ENCODE peak calls at places on chromosomes 16 and 17, in seven cellular contexts. W is heart right ventricle, A is prostate gland, C is fibroblast of lung, V is kidney, L is spleen, R is tibial nerve. P is an unnamed sample.

GRCh38 chr17:73067075-73067474 is 25.4 kb downstream of the SLC39A11 start:
- DNase-seq in R (no peak), A (no peak), L (no peak), V (no peak), W (no peak), C (no peak), P (no peak)

GRCh38 chr16:66150691-66151090 is 215.8 kb upstream of the CDH5 start:
- DNase-seq in W (no peak), V (no peak), R (no peak), L (no peak), A (no peak), C (peak), P (peak)

GRCh38 chr17:71188811-71189492 is 931.9 kb upstream of the SOX9 start:
- DNase-seq in R (no peak), V (no peak), C (peak), W (no peak), A (no peak), L (no peak), P (no peak)

GRCh38 chr17:57880086-57880456 is 30.2 kb upstream of the MRPS23 start:
- DNase-seq in L (no peak), W (no peak), V (no peak), A (no peak), R (no peak), C (no peak), P (no peak)

GRCh38 chr17:31696703-31697325 is 162.2 kb downstream of the COPRS start:
- DNase-seq in V (no peak), W (no peak), C (no peak), R (no peak), L (no peak), A (no peak), P (no peak)

GRCh38 chr16:21028728-21029127 is 121.9 kb downstream of the DNAH3 start:
- DNase-seq in A (no peak), C (no peak), L (no peak), V (no peak), R (no peak), W (no peak), P (no peak)

GRCh38 chr17:37676115-37676925 is 33.1 kb upstream of the DDX52 start:
- DNase-seq in C (no peak), A (no peak), V (no peak), R (no peak), L (no peak), W (no peak), P (no peak)

GRCh38 chr17:8479431-8479947 is 43.8 kb downstream of the NDEL1 start:
- DNase-seq in R (peak), W (peak), V (no peak), A (no peak), L (no peak), C (peak), P (peak)

GRCh38 chr16:528111-529011 is 849 bp downstream of the CAPN15 start:
- DNase-seq in L (peak), C (peak), R (no peak), A (no peak), V (no peak), W (no peak), P (no peak)

DNA sequence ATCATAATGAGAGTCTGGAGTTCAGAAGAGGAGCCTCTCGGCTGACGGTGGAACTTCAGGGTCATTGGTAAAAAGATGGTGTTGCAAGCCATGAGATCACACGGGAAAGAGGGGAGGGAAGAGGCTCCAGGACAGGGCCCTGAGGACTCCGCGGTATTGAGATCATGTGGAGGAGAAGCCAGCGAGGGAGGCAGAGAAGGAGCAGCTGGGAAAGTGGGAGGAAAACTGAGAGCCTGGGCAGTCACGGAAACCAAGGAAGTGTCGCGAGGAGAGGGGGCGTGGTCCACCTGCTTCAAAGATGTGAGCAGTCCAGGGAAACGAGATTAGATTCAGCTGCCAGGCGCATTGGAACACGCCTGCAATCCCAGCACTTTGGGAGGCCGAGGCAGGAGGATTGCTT is 27.7 kb upstream of the SBK1 start:
- DNase-seq in C (no peak), W (no peak), V (no peak), L (no peak), A (no peak), R (no peak), P (peak)
- TF ChIP-seq CTCF in C (no peak), W (no peak), V (no peak), L (no peak), A (no peak), R (no peak), P (no peak)

GRCh38 chr16:54068212-54068611 is 218.4 kb downstream of the IRX3 start:
- DNase-seq in L (no peak), C (no peak), A (no peak), W (no peak), R (no peak), V (no peak), P (no peak)

GRCh38 chr16:54069601-54070239 is 216.9 kb downstream of the IRX3 start:
- DNase-seq in W (no peak), C (no peak), A (no peak), L (no peak), V (no peak), R (no peak), P (no peak)

GRCh38 chr16:54067317-54068065 is 219.1 kb downstream of the IRX3 start:
- DNase-seq in W (no peak), V (no peak), L (no peak), C (peak), A (no peak), R (no peak), P (no peak)

GRCh38 chr16:54063374-54063773 is 223.2 kb downstream of the IRX3 start:
- DNase-seq in C (no peak), L (no peak), A (no peak), W (no peak), R (no peak), V (no peak), P (no peak)

DNA sequence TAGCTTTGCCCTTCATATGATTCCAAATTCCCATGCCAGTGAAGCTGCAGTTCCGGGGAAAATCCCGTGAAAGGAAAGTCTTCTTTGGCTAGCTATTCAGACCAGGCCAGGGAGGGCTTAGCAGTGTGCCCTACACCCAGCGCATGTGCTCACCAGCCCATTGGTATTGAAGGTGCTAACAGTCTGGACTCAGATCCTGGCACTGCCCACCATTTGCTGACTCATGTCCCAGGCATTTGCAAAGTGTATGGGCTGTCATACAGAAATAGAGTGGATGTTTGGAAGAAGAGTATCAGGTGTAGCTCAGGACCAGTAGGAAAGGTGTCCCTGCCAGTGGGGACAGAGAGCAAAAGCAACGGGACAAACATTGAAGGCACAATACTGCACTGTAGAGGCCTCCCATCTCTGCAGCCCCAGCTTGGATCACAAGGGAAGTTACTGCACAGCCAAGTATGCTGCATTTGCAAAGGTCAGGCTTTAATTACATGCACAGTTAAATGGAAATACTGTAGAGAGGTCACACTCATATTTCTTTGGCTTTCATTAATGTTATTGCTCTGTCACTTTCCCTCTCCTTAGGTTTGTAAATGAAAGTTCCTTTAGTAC is 220.0 kb downstream of the IRX3 start:
- DNase-seq in C (no peak), R (no peak), V (no peak), W (peak), A (no peak), L (no peak), P (peak)
- H3K4me3 ChIP-seq in C (no peak), R (no peak), V (no peak), W (no peak), A (no peak), L (no peak), P (no peak)

GRCh38 chr16:3001316-3001715 is 11.4 kb upstream of the CLDN9 start:
- DNase-seq in A (no peak), R (no peak), W (no peak), C (no peak), L (no peak), V (no peak), P (no peak)
- TF ChIP-seq CTCF in A (no peak), R (no peak), W (no peak), C (no peak), L (no peak), V (no peak), P (no peak)

GRCh38 chr16:75263291-75263962 is 12.0 kb upstream of the BCAR1 start:
- DNase-seq in L (no peak), A (no peak), R (no peak), W (no peak), V (no peak), C (no peak), P (no peak)
- H3K4me3 ChIP-seq in L (no peak), A (no peak), R (no peak), W (peak), V (peak), C (peak), P (peak)

DNA sequence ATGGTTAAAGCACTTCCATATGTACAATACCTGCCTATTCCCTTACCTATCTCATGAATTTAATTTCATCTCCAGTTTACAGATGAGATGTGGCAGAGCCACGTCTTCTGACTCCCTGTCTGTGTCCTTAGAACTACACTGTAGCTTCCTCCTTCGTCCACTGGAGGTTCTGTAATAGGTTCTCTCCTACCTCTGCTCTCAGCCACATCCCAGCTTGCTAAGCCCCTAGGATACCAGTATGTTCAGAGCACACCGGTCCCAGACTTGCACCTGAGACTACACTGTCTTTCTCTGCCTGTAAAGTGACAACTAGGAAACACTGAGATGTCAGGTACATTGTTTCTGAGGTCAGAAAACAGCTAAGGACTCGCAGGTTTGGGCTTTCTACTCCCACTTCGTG is 3.8 kb upstream of the RASL10B start:
- DNase-seq in R (no peak), W (no peak), V (no peak), C (no peak), L (no peak), A (no peak), P (no peak)
- TF ChIP-seq CTCF in R (no peak), W (no peak), V (no peak), C (no peak), L (no peak), A (no peak), P (no peak)

DNA sequence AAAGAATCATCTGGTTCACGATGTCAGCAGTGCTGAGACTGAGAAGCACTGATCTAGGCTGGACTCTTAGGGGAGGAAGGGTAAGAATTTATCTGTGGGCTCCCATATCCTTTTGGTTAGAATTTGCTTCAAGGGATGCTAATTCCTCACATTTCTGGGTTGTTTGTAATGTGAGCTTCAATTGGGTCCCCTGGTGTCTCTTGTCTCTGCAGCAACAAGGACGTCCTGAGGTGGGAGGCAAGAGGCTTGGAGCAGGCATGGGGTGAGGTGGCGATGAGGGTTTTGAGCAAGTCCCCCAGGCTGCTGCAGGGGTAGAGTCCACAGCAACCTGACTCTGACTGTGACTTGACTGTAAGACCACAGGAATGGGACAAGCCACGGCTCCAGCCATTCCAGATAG is 213.8 kb upstream of the NLRP1 start:
- DNase-seq in R (no peak), C (no peak), A (no peak), V (no peak), L (no peak), W (no peak), P (no peak)
- H3K4me3 ChIP-seq in R (no peak), C (no peak), A (no peak), V (no peak), L (no peak), W (no peak), P (no peak)

GRCh38 chr16:57609541-57610401 is 18.7 kb upstream of the ADGRG1 start:
- DNase-seq in L (peak), A (no peak), R (no peak), V (peak), C (peak), W (no peak), P (no peak)
- TF ChIP-seq CTCF in L (no peak), A (peak), R (no peak), V (no peak), C (no peak), W (no peak), P (no peak)

GRCh38 chr16:88681084-88681680 is 5.1 kb downstream of the SNAI3 start:
- DNase-seq in L (peak), C (no peak), A (no peak), R (no peak), W (no peak), V (peak), P (no peak)

GRCh38 chr16:88678224-88678979 is 7.9 kb downstream of the SNAI3 start:
- DNase-seq in L (peak), A (no peak), R (no peak), C (no peak), W (no peak), V (peak), P (no peak)

GRCh38 chr16:88680554-88681083 is 5.7 kb downstream of the SNAI3 start:
- DNase-seq in C (no peak), A (no peak), W (no peak), V (no peak), L (no peak), R (no peak), P (no peak)

GRCh38 chr16:88676502-88677242 is 9.6 kb downstream of the SNAI3 start:
- DNase-seq in C (no peak), V (no peak), R (no peak), W (no peak), L (no peak), A (no peak), P (no peak)

DNA sequence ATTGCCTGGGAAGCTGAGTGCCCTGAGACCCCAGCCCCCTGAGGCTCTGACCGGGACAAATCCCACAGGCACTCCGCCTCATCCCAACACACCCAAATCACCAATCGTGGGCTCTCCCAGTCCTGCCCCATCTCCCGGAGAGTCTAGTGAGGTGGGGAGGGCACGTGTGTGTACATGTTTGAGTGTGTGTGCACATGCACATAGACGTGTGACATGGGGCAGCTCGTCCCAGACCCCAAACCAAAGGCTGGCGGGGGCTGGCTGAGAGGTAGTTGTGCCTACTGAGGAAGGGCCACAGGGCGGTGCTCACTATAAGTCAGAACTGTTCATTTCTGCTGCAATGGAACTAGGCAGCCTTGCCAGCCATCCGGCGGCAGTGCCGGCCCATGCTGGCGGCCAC is 8.6 kb downstream of the SNAI3 start:
- DNase-seq in L (no peak), V (no peak), R (no peak), C (no peak), W (no peak), A (no peak), P (no peak)
- H3K4me3 ChIP-seq in L (no peak), V (no peak), R (no peak), C (no peak), W (no peak), A (no peak), P (no peak)

P was measured in gastrocnemius medialis.